ENCODE peak calls at places on chromosomes 2 and 18, in nine cellular contexts. M is HFFc6; S is hepatocyte; I is foreskin fibroblast; U is GM13976; V is 8988T; G is CD4-positive, alpha-beta T cell; K is immature natural killer cell; X is epithelial cell of esophagus. Y is an unnamed sample.
A peak's percentile ranks its signal among the peaks of the same experiment; 100 is the strongest.

GRCh38 chr18:23133860-23134779 is 1.2 kb upstream of the CABLES1 start:
- DNase-seq in M (no peak), S (peak; percentile 70), I (no peak), U (peak; percentile 87), V (peak; percentile 88), G (no peak), K (no peak), X (peak; percentile 33), Y (peak; percentile 28)

GRCh38 chr2:147818741-147819140 is 26.1 kb upstream of the ACVR2A start:
- DNase-seq in M (no peak), S (peak; percentile 29), I (peak; percentile 23), U (no peak), V (no peak), G (no peak), K (no peak), X (peak; percentile 43), Y (no peak)

GRCh38 chr2:130836501-130837174 is at the start of gene ARHGEF4:
- DNase-seq in M (no peak), S (peak; percentile 86), I (peak; percentile 9), U (peak; percentile 76), V (peak; percentile 90), G (no peak), K (no peak), X (peak; percentile 51), Y (peak; percentile 50)

GRCh38 chr18:48806551-48807261 is 144.1 kb downstream of the SMAD7 start:
- DNase-seq in M (no peak), S (no peak), I (peak; percentile 25), U (no peak), V (no peak), G (peak; percentile 24), K (peak; percentile 18), X (peak; percentile 29), Y (no peak)

GRCh38 chr2:167509585-167509984 is 621.3 kb downstream of the XIRP2 start:
- DNase-seq in M (no peak), S (peak; percentile 31), I (peak; percentile 91), U (no peak), V (no peak), G (no peak), K (no peak), X (peak; percentile 73), Y (no peak)

GRCh38 chr2:98500561-98500960 is 55.9 kb downstream of the INPP4A start:
- DNase-seq in M (no peak), S (no peak), I (no peak), U (no peak), V (no peak), G (no peak), K (no peak), X (no peak), Y (no peak)

GRCh38 chr2:8636691-8637636 is 44.9 kb upstream of the ID2 start:
- DNase-seq in M (peak; percentile 12), S (peak; percentile 51), I (peak; percentile 37), U (no peak), V (no peak), G (no peak), K (no peak), X (no peak), Y (no peak)

GRCh38 chr2:120594856-120595685 is 140.6 kb upstream of the GLI2 start:
- DNase-seq in M (no peak), S (peak; percentile 66), I (no peak), U (no peak), V (no peak), G (no peak), K (no peak), X (peak; percentile 82), Y (no peak)

GRCh38 chr2:120488531-120488930 is 142.6 kb downstream of the INHBB start:
- DNase-seq in M (no peak), S (no peak), I (no peak), U (no peak), V (no peak), G (no peak), K (no peak), X (no peak), Y (no peak)

GRCh38 chr2:1683297-1683696 is 61.0 kb downstream of the PXDN start:
- DNase-seq in M (no peak), S (no peak), I (peak; percentile 34), U (no peak), V (no peak), G (no peak), K (no peak), X (no peak), Y (no peak)

GRCh38 chr2:236444187-236444586 is 125.4 kb upstream of the ACKR3 start:
- DNase-seq in M (no peak), S (no peak), I (no peak), U (no peak), V (no peak), G (no peak), K (no peak), X (no peak), Y (no peak)

GRCh38 chr2:38835015-38835601 is 40.6 kb downstream of the DHX57 start:
- DNase-seq in M (peak; percentile 37), S (peak; percentile 39), I (peak; percentile 25), U (no peak), V (no peak), G (no peak), K (no peak), X (peak; percentile 36), Y (no peak)

GRCh38 chr2:235511187-235511661 is 17.4 kb downstream of the AGAP1 start:
- DNase-seq in M (peak; percentile 88), S (peak; percentile 85), I (peak; percentile 80), U (no peak), V (no peak), G (no peak), K (no peak), X (peak; percentile 90), Y (no peak)

GRCh38 chr2:145184741-145185671 is 665.1 kb upstream of the ZEB2 start:
- DNase-seq in M (peak; percentile 55), S (no peak), I (peak; percentile 79), U (no peak), V (no peak), G (no peak), K (no peak), X (peak; percentile 32), Y (no peak)

GRCh38 chr2:68715353-68716041 is 19.1 kb upstream of the ARHGAP25 start:
- DNase-seq in M (peak; percentile 28), S (peak; percentile 81), I (peak; percentile 66), U (peak; percentile 52), V (peak; percentile 38), G (no peak), K (peak; percentile 39), X (peak; percentile 73), Y (peak; percentile 79)

GRCh38 chr2:182618672-182619079 is 97.4 kb upstream of the DNAJC10 start:
- DNase-seq in M (peak; percentile 50), S (no peak), I (peak; percentile 37), U (no peak), V (no peak), G (no peak), K (no peak), X (peak; percentile 37), Y (no peak)

GRCh38 chr18:40222736-40223135 is 1732.3 kb upstream of the PIK3C3 start:
- DNase-seq in M (no peak), S (no peak), I (peak; percentile 33), U (no peak), V (no peak), G (no peak), K (no peak), X (no peak), Y (no peak)

GRCh38 chr2:84904717-84905174 is 710 bp upstream of the TMSB10 start:
- DNase-seq in M (no peak), S (peak; percentile 76), I (peak; percentile 74), U (no peak), V (no peak), G (no peak), K (no peak), X (peak; percentile 33), Y (no peak)

GRCh38 chr2:189933911-189934399 is 128.6 kb downstream of the MSTN start:
- DNase-seq in M (peak; percentile 77), S (no peak), I (peak; percentile 79), U (no peak), V (peak; percentile 13), G (no peak), K (no peak), X (peak; percentile 45), Y (no peak)

GRCh38 chr2:41930807-41931566 is 116.8 kb upstream of the PKDCC start:
- DNase-seq in M (no peak), S (no peak), I (no peak), U (no peak), V (no peak), G (no peak), K (no peak), X (no peak), Y (no peak)

GRCh38 chr18:7116001-7116831 is 1.4 kb downstream of the LAMA1 start:
- DNase-seq in M (no peak), S (peak; percentile 31), I (peak; percentile 55), U (no peak), V (no peak), G (no peak), K (no peak), X (peak; percentile 42), Y (no peak)

GRCh38 chr2:234672498-234673150 is 175.7 kb upstream of the ARL4C start:
- DNase-seq in M (no peak), S (no peak), I (peak; percentile 29), U (no peak), V (no peak), G (no peak), K (no peak), X (no peak), Y (no peak)

GRCh38 chr2:238589591-238590460 is 163.1 kb downstream of the ASB1 start:
- DNase-seq in M (no peak), S (peak; percentile 3), I (no peak), U (no peak), V (no peak), G (no peak), K (no peak), X (no peak), Y (no peak)

GRCh38 chr2:56580242-56580641 is 396.5 kb downstream of the CCDC85A start:
- DNase-seq in M (peak; percentile 79), S (no peak), I (peak; percentile 0), U (no peak), V (no peak), G (no peak), K (no peak), X (no peak), Y (no peak)

GRCh38 chr18:63088262-63088661 is 231.3 kb downstream of the BCL2 start:
- DNase-seq in M (no peak), S (no peak), I (no peak), U (no peak), V (no peak), G (no peak), K (no peak), X (no peak), Y (no peak)

GRCh38 chr2:179049203-179049545 is 763 bp downstream of the CCDC141 start:
- DNase-seq in M (no peak), S (no peak), I (no peak), U (no peak), V (no peak), G (no peak), K (no peak), X (no peak), Y (no peak)

GRCh38 chr2:142140434-142140845 is 9.6 kb upstream of the LRP1B start:
- DNase-seq in M (peak; percentile 12), S (peak; percentile 57), I (peak; percentile 57), U (no peak), V (no peak), G (no peak), K (no peak), X (peak; percentile 43), Y (no peak)

GRCh38 chr2:158131483-158131912 is 29.8 kb downstream of the UPP2 start:
- DNase-seq in M (no peak), S (no peak), I (no peak), U (no peak), V (no peak), G (no peak), K (no peak), X (no peak), Y (no peak)

GRCh38 chr2:200469708-200470600 is 39.9 kb downstream of the KCTD18 start:
- DNase-seq in M (peak; percentile 29), S (no peak), I (peak; percentile 40), U (no peak), V (no peak), G (no peak), K (no peak), X (no peak), Y (no peak)

GRCh38 chr18:12003894-12004293 is 22.6 kb downstream of the IMPA2 start:
- DNase-seq in M (no peak), S (peak; percentile 5), I (no peak), U (no peak), V (no peak), G (no peak), K (no peak), X (no peak), Y (no peak)

GRCh38 chr2:46151582-46151981 is 145.6 kb upstream of the EPAS1 start:
- DNase-seq in M (no peak), S (no peak), I (no peak), U (peak; percentile 27), V (no peak), G (no peak), K (no peak), X (peak; percentile 60), Y (no peak)

Y was measured in germinal center.